ENCODE peak calls at places on chromosomes 11 and 22, in five cellular contexts. One of them, this sample, is unnamed.

GRCh38 chr22:43090130-43090789 is 1.1 kb upstream of the TTLL1 start:
- DNase-seq in sciatic nerve: no peak
- DNase-seq in GM12892: peak; percentile 51
- DNase-seq in neural progenitor cell: peak; percentile 28
- DNase-seq in pancreas: peak; percentile 45
- DNase-seq in this sample: no peak

GRCh38 chr22:48744967-48745841 is 1082.5 kb downstream of the BRD1 start:
- DNase-seq in neural progenitor cell: no peak
- DNase-seq in sciatic nerve: peak; percentile 54
- DNase-seq in pancreas: no peak
- DNase-seq in GM12892: no peak
- DNase-seq in this sample: peak; percentile 49

GRCh38 chr11:124920870-124921609 is 2.0 kb downstream of the HEPN1 start:
- DNase-seq in pancreas: peak; percentile 37
- DNase-seq in GM12892: no peak
- DNase-seq in neural progenitor cell: peak; percentile 85
- DNase-seq in sciatic nerve: peak; percentile 79
- DNase-seq in this sample: peak; percentile 88

GRCh38 chr11:3735827-3736226 is 61.5 kb downstream of the NUP98 start:
- DNase-seq in neural progenitor cell: no peak
- DNase-seq in sciatic nerve: no peak
- DNase-seq in GM12892: no peak
- DNase-seq in pancreas: no peak
- DNase-seq in this sample: no peak

GRCh38 chr11:73154178-73154577 is 12.1 kb upstream of the FCHSD2 start:
- DNase-seq in neural progenitor cell: no peak
- DNase-seq in GM12892: peak; percentile 58
- DNase-seq in pancreas: no peak
- DNase-seq in sciatic nerve: no peak
- DNase-seq in this sample: no peak

GRCh38 chr22:28822930-28823481 is 22.6 kb upstream of the XBP1 start:
- DNase-seq in sciatic nerve: no peak
- DNase-seq in neural progenitor cell: peak; percentile 71
- DNase-seq in GM12892: no peak
- DNase-seq in pancreas: peak; percentile 74
- DNase-seq in this sample: no peak

GRCh38 chr11:72972541-72973128 is 158.4 kb downstream of the ATG16L2 start:
- DNase-seq in sciatic nerve: no peak
- DNase-seq in GM12892: no peak
- DNase-seq in pancreas: no peak
- DNase-seq in neural progenitor cell: no peak
- DNase-seq in this sample: no peak

GRCh38 chr22:40200795-40201194 is 23.1 kb downstream of the TNRC6B start:
- DNase-seq in neural progenitor cell: no peak
- DNase-seq in pancreas: no peak
- DNase-seq in sciatic nerve: no peak
- DNase-seq in GM12892: no peak
- DNase-seq in this sample: no peak

GRCh38 chr22:49660321-49660720 is 167.4 kb downstream of the BRD1 start:
- DNase-seq in pancreas: no peak
- DNase-seq in neural progenitor cell: no peak
- DNase-seq in sciatic nerve: peak; percentile 38
- DNase-seq in GM12892: no peak
- DNase-seq in this sample: no peak

GRCh38 chr11:65274734-65275682 is 13.2 kb downstream of the POLA2 start:
- DNase-seq in sciatic nerve: peak; percentile 87
- DNase-seq in pancreas: peak; percentile 72
- DNase-seq in neural progenitor cell: peak; percentile 77
- DNase-seq in GM12892: no peak
- DNase-seq in this sample: peak; percentile 76

GRCh38 chr22:43883012-43883661 is 8.7 kb downstream of the PNPLA5 start:
- DNase-seq in pancreas: no peak
- DNase-seq in sciatic nerve: peak; percentile 53
- DNase-seq in GM12892: peak; percentile 65
- DNase-seq in neural progenitor cell: peak; percentile 90
- DNase-seq in this sample: peak; percentile 70

GRCh38 chr11:119509969-119510401 is 87.0 kb upstream of the THY1 start:
- DNase-seq in GM12892: peak; percentile 48
- DNase-seq in pancreas: no peak
- DNase-seq in sciatic nerve: no peak
- DNase-seq in neural progenitor cell: no peak
- DNase-seq in this sample: no peak

GRCh38 chr22:44070029-44070428 is 45.9 kb downstream of the PARVB start:
- DNase-seq in sciatic nerve: no peak
- DNase-seq in neural progenitor cell: no peak
- DNase-seq in GM12892: no peak
- DNase-seq in pancreas: no peak
- DNase-seq in this sample: no peak

GRCh38 chr11:59144096-59144495 is 1.4 kb downstream of the FAM111A start:
- DNase-seq in neural progenitor cell: no peak
- DNase-seq in pancreas: no peak
- DNase-seq in GM12892: no peak
- DNase-seq in sciatic nerve: no peak
- DNase-seq in this sample: no peak

GRCh38 chr11:57476883-57477506 is 16.7 kb downstream of the RTN4RL2 start:
- DNase-seq in pancreas: peak; percentile 65
- DNase-seq in sciatic nerve: no peak
- DNase-seq in GM12892: peak; percentile 73
- DNase-seq in neural progenitor cell: peak; percentile 59
- DNase-seq in this sample: no peak

GRCh38 chr11:120219157-120219934 is 8.5 kb downstream of the OAF start:
- DNase-seq in pancreas: no peak
- DNase-seq in GM12892: no peak
- DNase-seq in sciatic nerve: no peak
- DNase-seq in neural progenitor cell: peak; percentile 28
- DNase-seq in this sample: no peak

GRCh38 chr11:82056450-82056849 is 677.2 kb downstream of the FAM181B start:
- DNase-seq in GM12892: no peak
- DNase-seq in sciatic nerve: no peak
- DNase-seq in pancreas: no peak
- DNase-seq in neural progenitor cell: no peak
- DNase-seq in this sample: no peak

GRCh38 chr11:44622721-44623258 is 57.3 kb downstream of the CD82 start:
- DNase-seq in pancreas: no peak
- DNase-seq in GM12892: peak; percentile 4
- DNase-seq in neural progenitor cell: no peak
- DNase-seq in sciatic nerve: peak; percentile 48
- DNase-seq in this sample: peak; percentile 62

This sample was measured in cardiac septum.